ENCODE peak calls at places on chromosomes 3 and 15, in five cellular contexts. One of them, this sample, is unnamed.

GRCh38 chr15:90769375-90769774 is 52.2 kb downstream of the BLM start:
- ATAC-seq in upper lobe of left lung: no peak
- ATAC-seq in GM12878: no peak
- ATAC-seq in HepG2: no peak
- ATAC-seq in K562: no peak
- ATAC-seq in this sample: no peak

GRCh38 chr3:14467723-14468620 is 65.6 kb downstream of the SLC6A6 start:
- ATAC-seq in upper lobe of left lung: peak
- ATAC-seq in GM12878: peak
- ATAC-seq in HepG2: peak
- ATAC-seq in K562: peak
- ATAC-seq in this sample: peak

GRCh38 chr15:23566070-23567050 is 886 bp downstream of the MKRN3 start:
- ATAC-seq in upper lobe of left lung: no peak
- ATAC-seq in GM12878: no peak
- ATAC-seq in HepG2: peak
- ATAC-seq in K562: peak
- ATAC-seq in this sample: no peak

GRCh38 chr3:143979041-143979440 is 7.4 kb downstream of the DIPK2A start:
- ATAC-seq in upper lobe of left lung: no peak
- ATAC-seq in GM12878: no peak
- ATAC-seq in HepG2: no peak
- ATAC-seq in K562: no peak
- ATAC-seq in this sample: no peak

GRCh38 chr3:172177046-172177445 is 137.7 kb downstream of the FNDC3B start:
- ATAC-seq in upper lobe of left lung: no peak
- ATAC-seq in GM12878: no peak
- ATAC-seq in HepG2: no peak
- ATAC-seq in K562: no peak
- ATAC-seq in this sample: no peak

GRCh38 chr15:90067181-90067952 is 34.9 kb downstream of the IDH2 start:
- ATAC-seq in upper lobe of left lung: no peak
- ATAC-seq in GM12878: no peak
- ATAC-seq in HepG2: no peak
- ATAC-seq in K562: no peak
- ATAC-seq in this sample: no peak

GRCh38 chr3:177514341-177515193 is 317.3 kb upstream of the TBL1XR1 start:
- ATAC-seq in upper lobe of left lung: no peak
- ATAC-seq in GM12878: no peak
- ATAC-seq in HepG2: no peak
- ATAC-seq in K562: no peak
- ATAC-seq in this sample: no peak

GRCh38 chr3:184155644-184156521 is 706 bp downstream of the DVL3 start:
- ATAC-seq in upper lobe of left lung: peak
- ATAC-seq in GM12878: peak
- ATAC-seq in HepG2: peak
- ATAC-seq in K562: peak
- ATAC-seq in this sample: peak

GRCh38 chr3:11969986-11970385 is 34.2 kb upstream of the SYN2 start:
- ATAC-seq in upper lobe of left lung: no peak
- ATAC-seq in GM12878: no peak
- ATAC-seq in HepG2: no peak
- ATAC-seq in K562: no peak
- ATAC-seq in this sample: no peak

GRCh38 chr15:73633111-73633990 is at the start of gene NPTN:
- ATAC-seq in upper lobe of left lung: peak
- ATAC-seq in GM12878: peak
- ATAC-seq in HepG2: peak
- ATAC-seq in K562: peak
- ATAC-seq in this sample: peak
- TF ChIP-seq POLR2A in upper lobe of left lung: peak
- TF ChIP-seq POLR2A in GM12878: peak
- TF ChIP-seq POLR2A in HepG2: peak
- TF ChIP-seq POLR2A in K562: peak
- TF ChIP-seq POLR2A in this sample: peak

DNA sequence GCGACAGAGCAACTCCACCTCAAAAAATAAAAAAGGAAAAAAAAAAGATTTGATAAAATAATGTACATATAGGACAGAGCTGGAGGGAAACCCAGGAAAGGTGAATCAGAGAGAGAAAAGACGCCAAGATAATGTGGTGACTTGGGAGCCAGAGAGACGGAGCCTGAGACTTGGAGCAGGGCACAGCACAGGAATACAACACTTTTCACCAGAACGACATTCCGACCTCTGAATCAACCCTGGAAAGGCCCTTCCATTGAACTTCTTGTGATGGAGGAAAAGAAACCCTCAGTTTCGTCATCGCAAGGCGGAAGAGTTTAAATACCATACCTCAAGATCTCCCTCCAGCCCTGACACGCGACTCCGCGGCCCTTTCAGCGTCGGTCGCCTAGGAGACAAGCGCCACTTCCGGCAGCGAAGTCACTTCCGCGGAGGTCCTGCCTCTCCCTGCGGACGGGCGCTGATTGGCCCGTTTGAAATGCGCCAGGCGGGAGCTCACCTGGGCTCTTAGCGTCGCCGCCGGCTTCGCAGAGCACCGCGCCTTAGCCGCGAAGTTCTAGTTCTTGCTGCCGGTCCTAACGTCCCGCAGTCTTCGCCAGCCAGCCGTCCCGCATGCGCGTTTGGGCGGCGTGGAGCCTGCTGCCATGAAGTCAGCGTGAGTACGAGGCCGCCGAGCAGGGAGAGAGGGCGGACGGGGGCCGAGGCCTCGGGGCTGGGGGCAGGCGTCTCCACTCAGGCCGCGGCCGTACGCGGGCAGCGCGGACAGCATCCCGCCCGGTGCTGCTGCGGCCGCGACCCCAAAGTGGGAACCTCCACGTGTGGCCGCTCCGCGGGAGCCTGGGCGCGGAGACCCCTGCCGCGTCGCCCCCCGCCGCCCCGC is at the start of gene KIF23:
- ATAC-seq in upper lobe of left lung: peak
- ATAC-seq in GM12878: peak
- ATAC-seq in HepG2: peak
- ATAC-seq in K562: peak
- ATAC-seq in this sample: peak
- TF ChIP-seq EP300 in upper lobe of left lung: no peak
- TF ChIP-seq EP300 in GM12878: peak
- TF ChIP-seq EP300 in HepG2: no peak
- TF ChIP-seq EP300 in K562: no peak
- TF ChIP-seq EP300 in this sample: no peak

DNA sequence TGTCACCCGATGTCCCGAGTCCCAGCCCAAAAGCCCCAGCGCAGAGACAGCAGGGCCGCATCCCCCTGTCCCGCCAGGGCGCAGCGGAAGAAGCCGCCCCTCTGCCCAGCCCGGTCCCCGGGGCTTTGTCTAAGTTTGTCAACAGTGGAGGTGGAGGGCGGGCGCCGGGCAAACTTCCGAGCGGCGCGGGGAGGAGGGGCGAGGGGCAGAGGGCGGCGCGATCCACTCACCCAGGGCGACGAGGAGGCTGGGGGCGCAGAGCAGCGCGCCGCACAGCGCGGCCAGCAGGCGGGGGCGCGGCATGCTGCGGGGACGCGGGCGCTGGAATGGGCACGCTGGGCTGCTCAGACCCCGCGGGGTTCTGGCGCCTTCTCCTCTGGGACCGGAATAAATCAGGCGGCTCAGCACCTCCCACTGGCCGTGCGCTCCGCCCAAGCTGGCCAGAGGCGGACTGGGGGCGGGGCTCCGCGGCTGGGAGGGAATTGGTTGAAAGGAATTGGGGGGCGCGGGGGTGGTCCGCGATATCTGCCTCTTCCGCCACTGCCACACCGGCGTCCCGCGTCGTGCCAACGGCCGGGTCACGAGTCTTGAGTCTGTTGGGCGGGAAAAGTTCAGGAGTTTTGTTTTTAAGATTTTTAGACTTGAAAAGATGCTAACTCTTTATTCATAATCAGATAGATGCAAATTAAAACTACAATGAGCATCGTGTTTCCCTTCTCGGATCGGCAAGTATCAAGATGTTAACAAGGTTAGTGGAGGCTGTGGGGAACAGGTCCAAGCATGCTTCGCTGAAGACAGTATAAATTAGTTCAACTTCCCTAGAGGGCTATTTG is at the start of gene MFGE8:
- ATAC-seq in upper lobe of left lung: peak
- ATAC-seq in GM12878: peak
- ATAC-seq in HepG2: peak
- ATAC-seq in K562: peak
- ATAC-seq in this sample: peak
- TF ChIP-seq POLR2A in upper lobe of left lung: peak
- TF ChIP-seq POLR2A in GM12878: peak
- TF ChIP-seq POLR2A in HepG2: no peak
- TF ChIP-seq POLR2A in K562: peak
- TF ChIP-seq POLR2A in this sample: peak

DNA sequence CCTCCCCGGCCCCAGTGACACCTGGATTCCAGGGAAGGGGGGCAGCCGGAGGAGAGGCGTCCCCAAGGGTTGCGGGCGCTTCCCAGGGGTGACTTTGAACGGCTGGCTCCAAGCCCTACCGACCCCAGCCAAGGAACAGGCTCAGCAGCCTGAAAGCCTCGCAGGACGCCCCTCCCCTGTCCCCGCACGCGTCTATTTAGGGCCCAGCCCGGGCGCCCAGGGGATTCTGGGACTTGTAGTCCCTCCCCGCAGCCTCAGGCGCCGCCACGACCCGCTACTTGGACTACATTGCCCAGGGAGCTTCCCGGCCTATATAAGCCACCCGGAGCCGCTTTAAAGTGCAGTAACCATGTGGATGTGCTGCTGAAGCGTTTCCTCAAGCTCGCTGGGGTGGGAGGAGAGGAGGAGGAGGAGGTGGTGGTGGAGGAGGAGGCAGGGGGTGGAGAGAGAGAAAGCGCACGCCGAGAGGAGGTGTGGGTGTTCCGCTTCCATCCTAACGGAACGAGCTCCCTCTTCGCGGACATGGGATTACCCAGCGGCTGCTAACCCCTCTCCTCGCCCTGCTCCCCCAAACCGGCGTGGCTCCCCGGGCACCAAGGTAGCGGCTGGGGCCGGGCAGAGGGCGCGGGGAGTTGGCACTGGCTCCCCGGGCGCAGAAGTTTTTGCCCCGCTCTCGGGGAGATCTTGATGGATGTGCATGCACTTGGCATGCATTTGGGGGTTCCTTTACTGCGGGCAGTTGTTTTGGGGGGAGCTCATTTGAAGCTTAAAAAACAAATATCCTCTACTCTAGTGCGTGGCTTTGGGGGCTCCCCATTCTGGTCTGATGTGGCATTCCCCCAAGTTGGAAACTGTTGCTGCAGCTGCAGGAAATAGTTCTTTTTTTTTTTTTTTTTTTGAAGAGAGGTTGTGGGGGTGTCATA is at the start of gene ITPR1:
- ATAC-seq in upper lobe of left lung: peak
- ATAC-seq in GM12878: peak
- ATAC-seq in HepG2: peak
- ATAC-seq in K562: peak
- ATAC-seq in this sample: peak
- TF ChIP-seq EP300 in upper lobe of left lung: no peak
- TF ChIP-seq EP300 in GM12878: no peak
- TF ChIP-seq EP300 in HepG2: peak
- TF ChIP-seq EP300 in K562: peak
- TF ChIP-seq EP300 in this sample: no peak

GRCh38 chr15:28097656-28098359 is 1.3 kb downstream of the OCA2 start:
- ATAC-seq in upper lobe of left lung: no peak
- ATAC-seq in GM12878: no peak
- ATAC-seq in HepG2: no peak
- ATAC-seq in K562: no peak
- ATAC-seq in this sample: no peak

GRCh38 chr15:28096720-28097431 is 2.2 kb downstream of the OCA2 start:
- ATAC-seq in upper lobe of left lung: no peak
- ATAC-seq in GM12878: no peak
- ATAC-seq in HepG2: peak
- ATAC-seq in K562: no peak
- ATAC-seq in this sample: peak

GRCh38 chr15:28094732-28095521 is 4.2 kb downstream of the OCA2 start:
- ATAC-seq in upper lobe of left lung: peak
- ATAC-seq in GM12878: peak
- ATAC-seq in HepG2: peak
- ATAC-seq in K562: no peak
- ATAC-seq in this sample: peak

GRCh38 chr15:28098360-28098765 is 752 bp downstream of the OCA2 start:
- ATAC-seq in upper lobe of left lung: no peak
- ATAC-seq in GM12878: no peak
- ATAC-seq in HepG2: no peak
- ATAC-seq in K562: no peak
- ATAC-seq in this sample: no peak

DNA sequence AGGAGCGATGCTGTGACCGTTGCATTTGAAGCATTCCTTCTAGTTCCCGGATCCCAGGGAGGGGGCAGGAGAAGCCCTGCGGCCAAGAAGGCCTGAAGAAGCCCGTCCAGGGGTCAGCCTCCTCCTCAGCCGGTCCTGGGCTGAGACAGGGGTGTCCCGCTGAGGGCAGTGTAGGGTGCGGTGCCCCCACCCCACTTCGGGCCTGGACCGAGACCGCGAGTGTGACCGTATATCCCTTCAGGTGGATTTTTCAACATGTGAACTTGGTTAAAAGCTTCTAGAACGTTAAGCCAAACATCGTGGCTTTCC is 2.8 kb downstream of the OCA2 start:
- ATAC-seq in upper lobe of left lung: no peak
- ATAC-seq in GM12878: no peak
- ATAC-seq in HepG2: no peak
- ATAC-seq in K562: no peak
- ATAC-seq in this sample: no peak
- TF ChIP-seq POLR2A in upper lobe of left lung: no peak
- TF ChIP-seq POLR2A in GM12878: no peak
- TF ChIP-seq POLR2A in HepG2: no peak
- TF ChIP-seq POLR2A in K562: no peak
- TF ChIP-seq POLR2A in this sample: no peak

This sample was measured in gastroesophageal sphincter.